ENCODE peak calls at places on chromosomes 6 and 20, in eight cellular contexts. One of them, this sample, is unnamed.
A peak's percentile ranks its signal among the peaks of the same experiment; 100 is the strongest.

GRCh38 chr6:142013286-142013685 is 119.4 kb upstream of the GJE1 start:
- DNase-seq in PC-3: peak; percentile 91
- DNase-seq in Caco-2: no peak
- DNase-seq in ovary: no peak
- DNase-seq in right atrium auricular region: no peak
- DNase-seq in upper lobe of right lung: no peak
- DNase-seq in left lung: no peak
- DNase-seq in tibial artery: no peak
- DNase-seq in this sample: peak; percentile 28

GRCh38 chr6:169589699-169590257 is 112.1 kb downstream of the WDR27 start:
- DNase-seq in ovary: no peak
- DNase-seq in right atrium auricular region: no peak
- DNase-seq in Caco-2: no peak
- DNase-seq in left lung: no peak
- DNase-seq in tibial artery: no peak
- DNase-seq in PC-3: peak; percentile 3
- DNase-seq in upper lobe of right lung: no peak
- DNase-seq in this sample: no peak

GRCh38 chr6:111342913-111343312 is 140.1 kb downstream of the REV3L start:
- DNase-seq in ovary: no peak
- DNase-seq in left lung: no peak
- DNase-seq in upper lobe of right lung: no peak
- DNase-seq in right atrium auricular region: no peak
- DNase-seq in PC-3: peak; percentile 11
- DNase-seq in Caco-2: no peak
- DNase-seq in tibial artery: no peak
- DNase-seq in this sample: no peak

GRCh38 chr20:60006261-60006660 is 48.0 kb downstream of the CDH26 start:
- DNase-seq in ovary: no peak
- DNase-seq in tibial artery: no peak
- DNase-seq in left lung: no peak
- DNase-seq in right atrium auricular region: no peak
- DNase-seq in upper lobe of right lung: no peak
- DNase-seq in PC-3: no peak
- DNase-seq in Caco-2: no peak
- DNase-seq in this sample: no peak

GRCh38 chr20:7937328-7937727 is 2.9 kb downstream of the HAO1 start:
- DNase-seq in tibial artery: no peak
- DNase-seq in upper lobe of right lung: no peak
- DNase-seq in left lung: no peak
- DNase-seq in ovary: no peak
- DNase-seq in PC-3: no peak
- DNase-seq in right atrium auricular region: no peak
- DNase-seq in Caco-2: no peak
- DNase-seq in this sample: no peak

GRCh38 chr20:2626853-2627541 is 25.4 kb upstream of the NOP56 start:
- DNase-seq in left lung: no peak
- DNase-seq in right atrium auricular region: no peak
- DNase-seq in ovary: no peak
- DNase-seq in PC-3: peak; percentile 83
- DNase-seq in Caco-2: no peak
- DNase-seq in tibial artery: no peak
- DNase-seq in upper lobe of right lung: no peak
- DNase-seq in this sample: peak; percentile 41

GRCh38 chr6:163459536-163459935 is 45.0 kb downstream of the QKI start:
- DNase-seq in left lung: no peak
- DNase-seq in ovary: no peak
- DNase-seq in upper lobe of right lung: no peak
- DNase-seq in tibial artery: no peak
- DNase-seq in PC-3: no peak
- DNase-seq in right atrium auricular region: no peak
- DNase-seq in Caco-2: no peak
- DNase-seq in this sample: no peak

GRCh38 chr6:80547827-80548226 is 441.4 kb downstream of the BCKDHB start:
- DNase-seq in PC-3: peak; percentile 52
- DNase-seq in left lung: no peak
- DNase-seq in Caco-2: no peak
- DNase-seq in right atrium auricular region: no peak
- DNase-seq in upper lobe of right lung: no peak
- DNase-seq in ovary: no peak
- DNase-seq in tibial artery: no peak
- DNase-seq in this sample: peak; percentile 40

GRCh38 chr6:42742116-42742894 is 3.6 kb downstream of the TBCC start:
- DNase-seq in Caco-2: no peak
- DNase-seq in PC-3: peak; percentile 44
- DNase-seq in upper lobe of right lung: peak; percentile 2
- DNase-seq in left lung: no peak
- DNase-seq in right atrium auricular region: no peak
- DNase-seq in ovary: no peak
- DNase-seq in tibial artery: no peak
- DNase-seq in this sample: no peak

GRCh38 chr20:59001068-59001448 is 6.0 kb downstream of the CTSZ start:
- DNase-seq in PC-3: no peak
- DNase-seq in right atrium auricular region: no peak
- DNase-seq in left lung: no peak
- DNase-seq in Caco-2: no peak
- DNase-seq in ovary: no peak
- DNase-seq in tibial artery: no peak
- DNase-seq in upper lobe of right lung: no peak
- DNase-seq in this sample: no peak

GRCh38 chr6:14132244-14133220 is 15.0 kb downstream of the CD83 start:
- DNase-seq in tibial artery: no peak
- DNase-seq in upper lobe of right lung: no peak
- DNase-seq in left lung: no peak
- DNase-seq in PC-3: no peak
- DNase-seq in Caco-2: no peak
- DNase-seq in ovary: no peak
- DNase-seq in right atrium auricular region: no peak
- DNase-seq in this sample: no peak

GRCh38 chr6:128443553-128443952 is 76.8 kb downstream of the PTPRK start:
- DNase-seq in right atrium auricular region: no peak
- DNase-seq in ovary: no peak
- DNase-seq in Caco-2: no peak
- DNase-seq in upper lobe of right lung: no peak
- DNase-seq in tibial artery: no peak
- DNase-seq in left lung: no peak
- DNase-seq in PC-3: no peak
- DNase-seq in this sample: no peak

GRCh38 chr6:444653-445275 is 53.2 kb downstream of the IRF4 start:
- DNase-seq in tibial artery: peak; percentile 12
- DNase-seq in right atrium auricular region: no peak
- DNase-seq in left lung: no peak
- DNase-seq in PC-3: no peak
- DNase-seq in ovary: no peak
- DNase-seq in upper lobe of right lung: peak; percentile 60
- DNase-seq in Caco-2: no peak
- DNase-seq in this sample: no peak

GRCh38 chr6:71421611-71422010 is 133.0 kb downstream of the OGFRL1 start:
- DNase-seq in ovary: no peak
- DNase-seq in PC-3: no peak
- DNase-seq in upper lobe of right lung: no peak
- DNase-seq in Caco-2: no peak
- DNase-seq in tibial artery: no peak
- DNase-seq in left lung: no peak
- DNase-seq in right atrium auricular region: no peak
- DNase-seq in this sample: no peak

GRCh38 chr6:150939399-150939798 is 73.9 kb downstream of the MTHFD1L start:
- DNase-seq in left lung: no peak
- DNase-seq in upper lobe of right lung: no peak
- DNase-seq in Caco-2: no peak
- DNase-seq in tibial artery: no peak
- DNase-seq in ovary: no peak
- DNase-seq in right atrium auricular region: no peak
- DNase-seq in PC-3: no peak
- DNase-seq in this sample: no peak

GRCh38 chr20:9927224-9927623 is 88.3 kb upstream of the PAK5 start:
- DNase-seq in ovary: no peak
- DNase-seq in right atrium auricular region: no peak
- DNase-seq in left lung: no peak
- DNase-seq in upper lobe of right lung: no peak
- DNase-seq in Caco-2: no peak
- DNase-seq in PC-3: peak; percentile 77
- DNase-seq in tibial artery: no peak
- DNase-seq in this sample: no peak

GRCh38 chr20:48586728-48587127 is 241.1 kb downstream of the PREX1 start:
- DNase-seq in tibial artery: peak; percentile 3
- DNase-seq in left lung: no peak
- DNase-seq in ovary: no peak
- DNase-seq in PC-3: no peak
- DNase-seq in Caco-2: no peak
- DNase-seq in right atrium auricular region: no peak
- DNase-seq in upper lobe of right lung: no peak
- DNase-seq in this sample: no peak
- H3K4me3 ChIP-seq in tibial artery: no peak overlapping the region
- H3K4me3 ChIP-seq in left lung: no peak overlapping the region
- H3K4me3 ChIP-seq in ovary: no peak overlapping the region
- H3K4me3 ChIP-seq in PC-3: no peak overlapping the region
- H3K4me3 ChIP-seq in Caco-2: no peak overlapping the region
- H3K4me3 ChIP-seq in right atrium auricular region: no peak overlapping the region
- H3K4me3 ChIP-seq in upper lobe of right lung: no peak overlapping the region
- H3K4me3 ChIP-seq in this sample: no peak overlapping the region

GRCh38 chr20:45725134-45725533 is 3.0 kb downstream of the SPINT4 start:
- DNase-seq in ovary: no peak
- DNase-seq in right atrium auricular region: no peak
- DNase-seq in Caco-2: no peak
- DNase-seq in PC-3: no peak
- DNase-seq in upper lobe of right lung: no peak
- DNase-seq in left lung: no peak
- DNase-seq in tibial artery: no peak
- DNase-seq in this sample: peak; percentile 19

GRCh38 chr20:45727044-45727443 is 4.9 kb downstream of the SPINT4 start:
- DNase-seq in ovary: no peak
- DNase-seq in upper lobe of right lung: no peak
- DNase-seq in PC-3: no peak
- DNase-seq in right atrium auricular region: no peak
- DNase-seq in tibial artery: no peak
- DNase-seq in left lung: no peak
- DNase-seq in Caco-2: no peak
- DNase-seq in this sample: no peak

DNA sequence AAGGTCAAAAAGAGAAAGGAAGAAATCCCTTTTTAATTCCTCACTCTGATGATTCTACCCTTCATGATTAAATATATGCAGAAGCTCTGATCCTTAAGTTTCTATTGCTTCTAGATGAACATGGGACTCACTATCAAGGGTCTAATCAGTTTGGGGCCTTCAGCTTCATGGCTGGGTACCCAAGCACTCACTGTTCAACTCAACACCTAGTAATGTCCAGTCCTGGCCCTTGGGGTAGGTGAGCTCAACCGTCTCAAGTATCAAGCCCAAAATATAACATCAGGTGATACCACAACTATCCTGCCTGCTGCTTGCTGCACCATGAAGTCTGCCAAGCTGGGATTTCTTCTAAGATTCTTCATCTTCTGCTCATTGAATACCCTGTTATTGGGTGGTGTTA is at the start of gene SPINT4:
- DNase-seq in left lung: no peak
- DNase-seq in ovary: no peak
- DNase-seq in upper lobe of right lung: no peak
- DNase-seq in PC-3: no peak
- DNase-seq in tibial artery: no peak
- DNase-seq in Caco-2: no peak
- DNase-seq in right atrium auricular region: no peak
- DNase-seq in this sample: no peak
- H3K27me3 ChIP-seq in left lung: no peaks in the 10 kb centered on the region
- H3K27me3 ChIP-seq in ovary: no peaks in the 10 kb centered on the region
- H3K27me3 ChIP-seq in upper lobe of right lung: no peaks in the 10 kb centered on the region
- H3K27me3 ChIP-seq in PC-3: peaks cover 41% of the 10 kb centered on the region
- H3K27me3 ChIP-seq in tibial artery: no peaks in the 10 kb centered on the region
- H3K27me3 ChIP-seq in Caco-2: no peaks in the 10 kb centered on the region
- H3K27me3 ChIP-seq in right atrium auricular region: no peaks in the 10 kb centered on the region
- H3K27me3 ChIP-seq in this sample: peaks cover 40% of the 10 kb centered on the region

GRCh38 chr20:53578492-53579222 is 15.0 kb downstream of the ZNF217 start:
- DNase-seq in left lung: no peak
- DNase-seq in PC-3: peak; percentile 100
- DNase-seq in ovary: peak; percentile 43
- DNase-seq in tibial artery: no peak
- DNase-seq in right atrium auricular region: peak; percentile 59
- DNase-seq in upper lobe of right lung: no peak
- DNase-seq in Caco-2: peak; percentile 93
- DNase-seq in this sample: peak; percentile 42
- H3K4me3 ChIP-seq in left lung: peak overlapping the region; percentile 28
- H3K4me3 ChIP-seq in PC-3: peak overlapping the region; percentile 75
- H3K4me3 ChIP-seq in ovary: no peak overlapping the region
- H3K4me3 ChIP-seq in tibial artery: no peak overlapping the region
- H3K4me3 ChIP-seq in right atrium auricular region: no peak overlapping the region
- H3K4me3 ChIP-seq in upper lobe of right lung: peak overlapping the region; percentile 30
- H3K4me3 ChIP-seq in Caco-2: no peak overlapping the region
- H3K4me3 ChIP-seq in this sample: peak overlapping the region; percentile 53

GRCh38 chr6:116580198-116580597 is 8.9 kb downstream of the RWDD1 start:
- DNase-seq in tibial artery: no peak
- DNase-seq in PC-3: no peak
- DNase-seq in left lung: no peak
- DNase-seq in Caco-2: no peak
- DNase-seq in right atrium auricular region: no peak
- DNase-seq in upper lobe of right lung: no peak
- DNase-seq in ovary: no peak
- DNase-seq in this sample: no peak
- H3K27me3 ChIP-seq in tibial artery: no peaks in the 10 kb centered on the region
- H3K27me3 ChIP-seq in PC-3: no peaks in the 10 kb centered on the region
- H3K27me3 ChIP-seq in left lung: no peaks in the 10 kb centered on the region
- H3K27me3 ChIP-seq in Caco-2: no peaks in the 10 kb centered on the region
- H3K27me3 ChIP-seq in right atrium auricular region: no peaks in the 10 kb centered on the region
- H3K27me3 ChIP-seq in upper lobe of right lung: no peaks in the 10 kb centered on the region
- H3K27me3 ChIP-seq in ovary: no peaks in the 10 kb centered on the region
- H3K27me3 ChIP-seq in this sample: no peaks in the 10 kb centered on the region

DNA sequence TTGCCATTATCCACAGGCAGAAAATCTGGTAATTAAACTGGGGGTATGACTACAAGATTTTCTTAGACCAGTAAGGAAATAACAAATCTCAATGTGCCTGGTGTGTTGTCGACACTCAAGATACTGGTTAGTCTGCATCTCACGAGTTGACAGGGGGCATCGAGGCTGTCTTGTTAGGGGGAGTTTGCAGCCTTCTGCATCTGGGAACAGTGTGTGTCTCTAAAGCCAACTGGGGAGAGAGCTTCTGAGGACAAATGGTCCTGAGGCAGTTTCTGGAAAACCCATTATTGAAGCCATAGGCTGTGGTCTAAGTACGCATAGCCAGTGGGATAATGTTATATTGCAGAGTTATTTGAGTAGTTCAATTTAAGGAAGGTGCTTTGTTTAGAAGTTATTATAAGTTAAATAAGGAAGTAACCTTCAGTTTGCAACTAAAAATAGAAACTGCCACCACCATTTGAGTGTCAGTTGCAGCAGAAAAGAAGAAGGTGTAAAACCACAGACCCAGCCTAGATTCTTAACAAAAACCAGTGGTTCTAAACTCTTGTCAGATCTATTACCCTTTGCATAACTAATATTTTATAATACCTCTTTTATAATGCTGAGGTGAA is 15.4 kb upstream of the MAPK13 start:
- DNase-seq in right atrium auricular region: no peak
- DNase-seq in PC-3: no peak
- DNase-seq in Caco-2: no peak
- DNase-seq in upper lobe of right lung: no peak
- DNase-seq in left lung: no peak
- DNase-seq in ovary: no peak
- DNase-seq in tibial artery: no peak
- DNase-seq in this sample: no peak
- H3K4me3 ChIP-seq in right atrium auricular region: no peak overlapping the region
- H3K4me3 ChIP-seq in PC-3: no peak overlapping the region
- H3K4me3 ChIP-seq in Caco-2: no peak overlapping the region
- H3K4me3 ChIP-seq in upper lobe of right lung: no peak overlapping the region
- H3K4me3 ChIP-seq in left lung: no peak overlapping the region
- H3K4me3 ChIP-seq in ovary: no peak overlapping the region
- H3K4me3 ChIP-seq in tibial artery: no peak overlapping the region
- H3K4me3 ChIP-seq in this sample: no peak overlapping the region